ENCODE peak calls at places on chromosomes 16 and 17, in seven cellular contexts. One of them, this sample, is unnamed.

GRCh38 chr17:11935734-11936406 is 61.4 kb downstream of the ZNF18 start:
- DNase-seq in effector memory CD4-positive, alpha-beta T cell: no peak
- DNase-seq in uterus: no peak
- DNase-seq in naive thymus-derived CD4-positive, alpha-beta T cell: peak
- DNase-seq in OCI-LY7: peak
- DNase-seq in AG04450: no peak
- DNase-seq in RWPE1: peak
- DNase-seq in this sample: peak

GRCh38 chr17:68512967-68513474 is 791 bp downstream of the PRKAR1A start:
- DNase-seq in effector memory CD4-positive, alpha-beta T cell: no peak
- DNase-seq in uterus: peak
- DNase-seq in naive thymus-derived CD4-positive, alpha-beta T cell: no peak
- DNase-seq in OCI-LY7: peak
- DNase-seq in AG04450: no peak
- DNase-seq in RWPE1: peak
- DNase-seq in this sample: no peak

GRCh38 chr16:50281391-50282009 is 15.1 kb downstream of the ADCY7 start:
- DNase-seq in effector memory CD4-positive, alpha-beta T cell: no peak
- DNase-seq in uterus: no peak
- DNase-seq in naive thymus-derived CD4-positive, alpha-beta T cell: no peak
- DNase-seq in OCI-LY7: peak
- DNase-seq in AG04450: no peak
- DNase-seq in RWPE1: no peak
- DNase-seq in this sample: no peak

GRCh38 chr17:69058165-69058564 is 2.6 kb downstream of the ABCA9 start:
- DNase-seq in effector memory CD4-positive, alpha-beta T cell: no peak
- DNase-seq in uterus: no peak
- DNase-seq in naive thymus-derived CD4-positive, alpha-beta T cell: no peak
- DNase-seq in OCI-LY7: no peak
- DNase-seq in AG04450: no peak
- DNase-seq in RWPE1: no peak
- DNase-seq in this sample: no peak

GRCh38 chr16:3952342-3953131 is 72.0 kb upstream of the CREBBP start:
- DNase-seq in effector memory CD4-positive, alpha-beta T cell: no peak
- DNase-seq in uterus: peak
- DNase-seq in naive thymus-derived CD4-positive, alpha-beta T cell: no peak
- DNase-seq in OCI-LY7: peak
- DNase-seq in AG04450: no peak
- DNase-seq in RWPE1: no peak
- DNase-seq in this sample: peak

GRCh38 chr17:79123988-79124387 is 49.4 kb downstream of the ENGASE start:
- DNase-seq in effector memory CD4-positive, alpha-beta T cell: no peak
- DNase-seq in uterus: no peak
- DNase-seq in naive thymus-derived CD4-positive, alpha-beta T cell: no peak
- DNase-seq in OCI-LY7: no peak
- DNase-seq in AG04450: no peak
- DNase-seq in RWPE1: no peak
- DNase-seq in this sample: no peak

GRCh38 chr17:55341432-55341831 is 76.7 kb downstream of the HLF start:
- DNase-seq in effector memory CD4-positive, alpha-beta T cell: no peak
- DNase-seq in uterus: no peak
- DNase-seq in naive thymus-derived CD4-positive, alpha-beta T cell: no peak
- DNase-seq in OCI-LY7: no peak
- DNase-seq in AG04450: no peak
- DNase-seq in RWPE1: no peak
- DNase-seq in this sample: no peak

GRCh38 chr16:19232988-19233387 is 52.5 kb upstream of the CLEC19A start:
- DNase-seq in effector memory CD4-positive, alpha-beta T cell: no peak
- DNase-seq in uterus: no peak
- DNase-seq in naive thymus-derived CD4-positive, alpha-beta T cell: no peak
- DNase-seq in OCI-LY7: no peak
- DNase-seq in AG04450: no peak
- DNase-seq in RWPE1: no peak
- DNase-seq in this sample: no peak

GRCh38 chr16:76071690-76072089 is 205.5 kb upstream of the CNTNAP4 start:
- DNase-seq in effector memory CD4-positive, alpha-beta T cell: no peak
- DNase-seq in uterus: no peak
- DNase-seq in naive thymus-derived CD4-positive, alpha-beta T cell: no peak
- DNase-seq in OCI-LY7: no peak
- DNase-seq in AG04450: no peak
- DNase-seq in RWPE1: no peak
- DNase-seq in this sample: no peak

GRCh38 chr16:1580256-1580655 is 31.6 kb downstream of the IFT140 start:
- DNase-seq in effector memory CD4-positive, alpha-beta T cell: no peak
- DNase-seq in uterus: no peak
- DNase-seq in naive thymus-derived CD4-positive, alpha-beta T cell: no peak
- DNase-seq in OCI-LY7: no peak
- DNase-seq in AG04450: no peak
- DNase-seq in RWPE1: no peak
- DNase-seq in this sample: no peak

GRCh38 chr17:50548831-50549230 is 1.9 kb downstream of the SPATA20 start:
- DNase-seq in effector memory CD4-positive, alpha-beta T cell: no peak
- DNase-seq in uterus: no peak
- DNase-seq in naive thymus-derived CD4-positive, alpha-beta T cell: no peak
- DNase-seq in OCI-LY7: no peak
- DNase-seq in AG04450: no peak
- DNase-seq in RWPE1: no peak
- DNase-seq in this sample: no peak

GRCh38 chr17:33038740-33039139 is 47.1 kb downstream of the SPACA3 start:
- DNase-seq in effector memory CD4-positive, alpha-beta T cell: no peak
- DNase-seq in uterus: peak
- DNase-seq in naive thymus-derived CD4-positive, alpha-beta T cell: peak
- DNase-seq in OCI-LY7: peak
- DNase-seq in AG04450: no peak
- DNase-seq in RWPE1: peak
- DNase-seq in this sample: peak

GRCh38 chr17:40326014-40326831 is 17.2 kb downstream of the RARA start:
- DNase-seq in effector memory CD4-positive, alpha-beta T cell: peak
- DNase-seq in uterus: no peak
- DNase-seq in naive thymus-derived CD4-positive, alpha-beta T cell: no peak
- DNase-seq in OCI-LY7: peak
- DNase-seq in AG04450: no peak
- DNase-seq in RWPE1: no peak
- DNase-seq in this sample: no peak

GRCh38 chr17:29412780-29413565 is 22.8 kb downstream of the TAOK1 start:
- DNase-seq in effector memory CD4-positive, alpha-beta T cell: no peak
- DNase-seq in uterus: no peak
- DNase-seq in naive thymus-derived CD4-positive, alpha-beta T cell: no peak
- DNase-seq in OCI-LY7: no peak
- DNase-seq in AG04450: peak
- DNase-seq in RWPE1: peak
- DNase-seq in this sample: no peak

GRCh38 chr16:61146429-61146828 is 889.8 kb downstream of the CDH8 start:
- DNase-seq in effector memory CD4-positive, alpha-beta T cell: no peak
- DNase-seq in uterus: no peak
- DNase-seq in naive thymus-derived CD4-positive, alpha-beta T cell: no peak
- DNase-seq in OCI-LY7: peak
- DNase-seq in AG04450: no peak
- DNase-seq in RWPE1: no peak
- DNase-seq in this sample: no peak

GRCh38 chr17:51640108-51640622 is 379.8 kb downstream of the UTP18 start:
- DNase-seq in effector memory CD4-positive, alpha-beta T cell: no peak
- DNase-seq in uterus: no peak
- DNase-seq in naive thymus-derived CD4-positive, alpha-beta T cell: no peak
- DNase-seq in OCI-LY7: peak
- DNase-seq in AG04450: no peak
- DNase-seq in RWPE1: peak
- DNase-seq in this sample: no peak

GRCh38 chr17:78356163-78356713 is 3.6 kb downstream of the SOCS3 start:
- DNase-seq in effector memory CD4-positive, alpha-beta T cell: peak
- DNase-seq in uterus: no peak
- DNase-seq in naive thymus-derived CD4-positive, alpha-beta T cell: peak
- DNase-seq in OCI-LY7: peak
- DNase-seq in AG04450: peak
- DNase-seq in RWPE1: peak
- DNase-seq in this sample: no peak

GRCh38 chr17:9270921-9271320 is 249.6 kb downstream of the NTN1 start:
- DNase-seq in effector memory CD4-positive, alpha-beta T cell: no peak
- DNase-seq in uterus: no peak
- DNase-seq in naive thymus-derived CD4-positive, alpha-beta T cell: no peak
- DNase-seq in OCI-LY7: no peak
- DNase-seq in AG04450: no peak
- DNase-seq in RWPE1: no peak
- DNase-seq in this sample: no peak

GRCh38 chr16:88387177-88387576 is 4.4 kb downstream of the ZNF469 start:
- DNase-seq in effector memory CD4-positive, alpha-beta T cell: no peak
- DNase-seq in uterus: no peak
- DNase-seq in naive thymus-derived CD4-positive, alpha-beta T cell: no peak
- DNase-seq in OCI-LY7: no peak
- DNase-seq in AG04450: no peak
- DNase-seq in RWPE1: no peak
- DNase-seq in this sample: no peak

GRCh38 chr17:36183001-36183810 is 6.8 kb upstream of the TBC1D3B start:
- DNase-seq in effector memory CD4-positive, alpha-beta T cell: no peak
- DNase-seq in uterus: peak
- DNase-seq in naive thymus-derived CD4-positive, alpha-beta T cell: no peak
- DNase-seq in OCI-LY7: no peak
- DNase-seq in AG04450: peak
- DNase-seq in RWPE1: peak
- DNase-seq in this sample: no peak

DNA sequence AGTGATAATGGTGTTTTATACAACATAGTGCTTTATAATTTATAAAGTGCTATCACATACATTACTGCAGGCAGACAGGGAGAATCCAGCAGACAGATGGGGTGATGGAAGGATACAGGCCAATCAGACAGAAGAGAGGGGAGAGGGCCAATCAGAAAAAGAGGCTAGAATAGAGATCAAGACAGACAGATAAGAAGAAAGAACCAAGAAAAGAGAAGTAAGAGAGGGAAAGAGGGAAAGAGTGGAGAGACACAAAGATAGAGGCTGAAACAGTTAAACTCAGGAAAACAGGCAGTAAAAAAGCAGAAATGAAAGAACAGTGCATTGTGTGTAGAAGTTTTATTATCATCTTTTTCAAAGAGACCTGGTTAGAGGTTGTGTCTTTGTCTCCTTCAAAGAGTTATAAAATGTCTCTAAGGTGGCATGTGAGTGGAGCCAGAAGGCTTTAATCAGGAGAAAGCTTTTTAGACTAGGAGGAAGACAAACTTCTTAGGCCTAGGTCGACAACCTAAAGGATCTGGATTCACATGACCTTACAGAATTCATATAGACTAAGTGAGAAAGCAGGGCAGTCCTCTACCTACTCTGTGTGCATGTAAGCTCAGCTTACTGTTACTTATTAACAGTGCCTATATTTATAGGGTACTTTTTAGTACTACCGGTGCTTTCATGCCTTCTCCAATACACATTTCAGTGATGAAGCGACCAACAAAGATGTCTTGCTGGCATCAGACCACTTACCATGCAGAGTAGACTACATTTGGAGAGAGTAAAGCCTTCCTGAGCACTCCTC is 8.3 kb upstream of the CHD3 start:
- DNase-seq in effector memory CD4-positive, alpha-beta T cell: no peak
- DNase-seq in uterus: no peak
- DNase-seq in naive thymus-derived CD4-positive, alpha-beta T cell: no peak
- DNase-seq in OCI-LY7: peak
- DNase-seq in AG04450: no peak
- DNase-seq in RWPE1: no peak
- DNase-seq in this sample: no peak
- H3K27ac ChIP-seq in effector memory CD4-positive, alpha-beta T cell: no peak
- H3K27ac ChIP-seq in uterus: no peak
- H3K27ac ChIP-seq in naive thymus-derived CD4-positive, alpha-beta T cell: peak
- H3K27ac ChIP-seq in OCI-LY7: peak
- H3K27ac ChIP-seq in AG04450: no peak
- H3K27ac ChIP-seq in RWPE1: no peak
- H3K27ac ChIP-seq in this sample: no peak

GRCh38 chr16:69073181-69073669 is 32.2 kb upstream of the HAS3 start:
- DNase-seq in effector memory CD4-positive, alpha-beta T cell: no peak
- DNase-seq in uterus: no peak
- DNase-seq in naive thymus-derived CD4-positive, alpha-beta T cell: no peak
- DNase-seq in OCI-LY7: no peak
- DNase-seq in AG04450: no peak
- DNase-seq in RWPE1: peak
- DNase-seq in this sample: no peak
- H3K27ac ChIP-seq in effector memory CD4-positive, alpha-beta T cell: no peak
- H3K27ac ChIP-seq in uterus: no peak
- H3K27ac ChIP-seq in naive thymus-derived CD4-positive, alpha-beta T cell: no peak
- H3K27ac ChIP-seq in OCI-LY7: no peak
- H3K27ac ChIP-seq in AG04450: peak
- H3K27ac ChIP-seq in RWPE1: peak
- H3K27ac ChIP-seq in this sample: no peak

GRCh38 chr16:51394401-51394800 is 243.3 kb upstream of the SALL1 start:
- DNase-seq in effector memory CD4-positive, alpha-beta T cell: no peak
- DNase-seq in uterus: no peak
- DNase-seq in naive thymus-derived CD4-positive, alpha-beta T cell: no peak
- DNase-seq in OCI-LY7: no peak
- DNase-seq in AG04450: no peak
- DNase-seq in RWPE1: no peak
- DNase-seq in this sample: no peak

GRCh38 chr16:51393381-51394005 is 242.4 kb upstream of the SALL1 start:
- DNase-seq in effector memory CD4-positive, alpha-beta T cell: no peak
- DNase-seq in uterus: no peak
- DNase-seq in naive thymus-derived CD4-positive, alpha-beta T cell: no peak
- DNase-seq in OCI-LY7: no peak
- DNase-seq in AG04450: no peak
- DNase-seq in RWPE1: no peak
- DNase-seq in this sample: no peak

GRCh38 chr16:51390877-51391276 is 239.8 kb upstream of the SALL1 start:
- DNase-seq in effector memory CD4-positive, alpha-beta T cell: no peak
- DNase-seq in uterus: no peak
- DNase-seq in naive thymus-derived CD4-positive, alpha-beta T cell: no peak
- DNase-seq in OCI-LY7: no peak
- DNase-seq in AG04450: no peak
- DNase-seq in RWPE1: no peak
- DNase-seq in this sample: no peak

GRCh38 chr16:51391798-51392511 is 240.9 kb upstream of the SALL1 start:
- DNase-seq in effector memory CD4-positive, alpha-beta T cell: no peak
- DNase-seq in uterus: no peak
- DNase-seq in naive thymus-derived CD4-positive, alpha-beta T cell: no peak
- DNase-seq in OCI-LY7: no peak
- DNase-seq in AG04450: no peak
- DNase-seq in RWPE1: no peak
- DNase-seq in this sample: no peak

DNA sequence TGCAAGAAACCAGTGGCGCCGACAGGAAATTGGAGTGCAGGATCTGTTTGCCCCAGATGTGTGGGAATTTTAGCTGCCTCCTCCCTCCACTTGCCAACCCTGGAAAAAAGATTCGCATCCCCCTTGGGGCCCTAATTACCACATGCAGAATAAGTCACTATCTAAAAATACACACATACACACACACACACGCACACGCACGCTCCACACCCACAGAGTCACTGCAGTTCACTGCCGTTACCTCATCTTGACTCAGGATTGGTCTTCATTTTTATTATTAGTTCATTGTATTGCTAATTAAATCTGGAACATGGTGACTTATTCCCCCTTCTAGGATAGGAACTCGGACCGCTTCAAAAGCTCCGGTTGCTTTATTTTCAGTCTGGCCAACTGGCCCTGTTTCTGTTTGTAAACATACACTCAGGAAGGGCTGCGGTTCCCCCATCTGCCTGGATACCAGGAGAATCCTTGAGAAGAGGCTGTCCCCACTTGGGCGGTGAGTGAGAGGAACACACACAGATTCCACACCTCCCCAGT is 241.6 kb upstream of the SALL1 start:
- DNase-seq in effector memory CD4-positive, alpha-beta T cell: no peak
- DNase-seq in uterus: no peak
- DNase-seq in naive thymus-derived CD4-positive, alpha-beta T cell: no peak
- DNase-seq in OCI-LY7: no peak
- DNase-seq in AG04450: peak
- DNase-seq in RWPE1: no peak
- DNase-seq in this sample: no peak
- H3K27ac ChIP-seq in effector memory CD4-positive, alpha-beta T cell: no peak
- H3K27ac ChIP-seq in uterus: no peak
- H3K27ac ChIP-seq in naive thymus-derived CD4-positive, alpha-beta T cell: no peak
- H3K27ac ChIP-seq in OCI-LY7: no peak
- H3K27ac ChIP-seq in AG04450: no peak
- H3K27ac ChIP-seq in RWPE1: no peak
- H3K27ac ChIP-seq in this sample: no peak

GRCh38 chr16:57775661-57776469 is 26.4 kb downstream of the KIFC3 start:
- DNase-seq in effector memory CD4-positive, alpha-beta T cell: no peak
- DNase-seq in uterus: no peak
- DNase-seq in naive thymus-derived CD4-positive, alpha-beta T cell: no peak
- DNase-seq in OCI-LY7: no peak
- DNase-seq in AG04450: no peak
- DNase-seq in RWPE1: no peak
- DNase-seq in this sample: no peak
- H3K27ac ChIP-seq in effector memory CD4-positive, alpha-beta T cell: no peak
- H3K27ac ChIP-seq in uterus: no peak
- H3K27ac ChIP-seq in naive thymus-derived CD4-positive, alpha-beta T cell: no peak
- H3K27ac ChIP-seq in OCI-LY7: no peak
- H3K27ac ChIP-seq in AG04450: no peak
- H3K27ac ChIP-seq in RWPE1: peak
- H3K27ac ChIP-seq in this sample: peak